ENCODE peak calls at places on chromosomes 13 and 19, in seven cellular contexts. R, O, Q, X, G, Y and L are unnamed samples.
A peak's percentile ranks its signal among the peaks of the same experiment; 100 is the strongest.

GRCh38 chr13:102693781-102694180 is 1.1 kb downstream of the METTL21C start:
- DNase-seq in R (no peak), O (no peak), Q (no peak), X (no peak), G (no peak), Y (no peak), L (no peak)

GRCh38 chr19:13920940-13921744 is 15.1 kb downstream of the CC2D1A start:
- DNase-seq in R (peak; percentile 52), O (no peak), Q (no peak), X (peak; percentile 44), G (no peak), Y (peak; percentile 28), L (peak; percentile 66)

GRCh38 chr13:31424130-31424729 is 224.5 kb downstream of the B3GLCT start:
- DNase-seq in R (peak; percentile 79), O (peak; percentile 75), Q (peak; percentile 84), X (peak; percentile 75), G (peak; percentile 84), Y (peak; percentile 60), L (peak; percentile 91)

GRCh38 chr19:57719424-57719823 is 8.0 kb downstream of the ZNF671 start:
- DNase-seq in R (no peak), O (no peak), Q (no peak), X (peak; percentile 52), G (no peak), Y (no peak), L (no peak)

GRCh38 chr13:114134944-114135610 is 2.7 kb upstream of the RASA3 start:
- DNase-seq in R (no peak), O (no peak), Q (no peak), X (no peak), G (no peak), Y (no peak), L (no peak)

GRCh38 chr19:5767949-5768348 is 16.6 kb downstream of the PRR22 start:
- DNase-seq in R (no peak), O (no peak), Q (no peak), X (no peak), G (no peak), Y (no peak), L (no peak)

GRCh38 chr19:7478843-7479227 is 10.0 kb downstream of the PEX11G start:
- DNase-seq in R (no peak), O (no peak), Q (no peak), X (no peak), G (no peak), Y (no peak), L (no peak)

GRCh38 chr13:52809310-52809769 is 39.1 kb downstream of the PCDH8 start:
- DNase-seq in R (peak; percentile 27), O (peak; percentile 81), Q (peak; percentile 67), X (peak; percentile 93), G (peak; percentile 80), Y (peak; percentile 68), L (peak; percentile 92)

GRCh38 chr19:39936020-39936419 is 1.6 kb upstream of the FCGBP start:
- DNase-seq in R (no peak), O (no peak), Q (peak; percentile 57), X (no peak), G (no peak), Y (no peak), L (no peak)

GRCh38 chr19:23437901-23438300 is 42.6 kb upstream of the ZNF91 start:
- DNase-seq in R (no peak), O (no peak), Q (no peak), X (peak; percentile 4), G (no peak), Y (no peak), L (peak; percentile 75)